ENCODE peak calls at places on chromosomes 11 and 22, in eight cellular contexts. One of them, this sample, is unnamed.

GRCh38 chr22:39013923-39014722 is at the start of gene APOBEC3C:
- DNase-seq in GM10248: peak
- DNase-seq in heart right ventricle: peak
- DNase-seq in AG04450: peak
- DNase-seq in BE2C: peak
- DNase-seq in choroid plexus epithelial cell: peak
- DNase-seq in GM12865: peak
- DNase-seq in psoas muscle: peak
- DNase-seq in this sample: peak

GRCh38 chr11:34656062-34656720 is 35.3 kb downstream of the EHF start:
- DNase-seq in GM10248: no peak
- DNase-seq in heart right ventricle: no peak
- DNase-seq in AG04450: no peak
- DNase-seq in BE2C: no peak
- DNase-seq in choroid plexus epithelial cell: no peak
- DNase-seq in GM12865: no peak
- DNase-seq in psoas muscle: no peak
- DNase-seq in this sample: no peak

GRCh38 chr11:29025001-29025400 is 916.8 kb downstream of the METTL15 start:
- DNase-seq in GM10248: no peak
- DNase-seq in heart right ventricle: no peak
- DNase-seq in AG04450: no peak
- DNase-seq in BE2C: no peak
- DNase-seq in choroid plexus epithelial cell: peak
- DNase-seq in GM12865: no peak
- DNase-seq in psoas muscle: no peak
- DNase-seq in this sample: no peak

GRCh38 chr22:33593818-33594217 is 326.5 kb downstream of the LARGE1 start:
- DNase-seq in GM10248: no peak
- DNase-seq in heart right ventricle: no peak
- DNase-seq in AG04450: no peak
- DNase-seq in BE2C: no peak
- DNase-seq in choroid plexus epithelial cell: no peak
- DNase-seq in GM12865: no peak
- DNase-seq in psoas muscle: no peak
- DNase-seq in this sample: no peak

GRCh38 chr11:20669833-20670684 is 673 bp downstream of the NELL1 start:
- DNase-seq in GM10248: no peak
- DNase-seq in heart right ventricle: no peak
- DNase-seq in AG04450: no peak
- DNase-seq in BE2C: no peak
- DNase-seq in choroid plexus epithelial cell: no peak
- DNase-seq in GM12865: no peak
- DNase-seq in psoas muscle: no peak
- DNase-seq in this sample: peak

GRCh38 chr11:76919887-76920746 is 59.4 kb downstream of the ACER3 start:
- DNase-seq in GM10248: peak
- DNase-seq in heart right ventricle: peak
- DNase-seq in AG04450: peak
- DNase-seq in BE2C: peak
- DNase-seq in choroid plexus epithelial cell: peak
- DNase-seq in GM12865: peak
- DNase-seq in psoas muscle: peak
- DNase-seq in this sample: peak

GRCh38 chr11:132037467-132037862 is 667.0 kb downstream of the NTM start:
- DNase-seq in GM10248: no peak
- DNase-seq in heart right ventricle: no peak
- DNase-seq in AG04450: no peak
- DNase-seq in BE2C: no peak
- DNase-seq in choroid plexus epithelial cell: no peak
- DNase-seq in GM12865: no peak
- DNase-seq in psoas muscle: no peak
- DNase-seq in this sample: no peak

GRCh38 chr11:90589735-90590134 is 366.9 kb upstream of the CHORDC1 start:
- DNase-seq in GM10248: no peak
- DNase-seq in heart right ventricle: no peak
- DNase-seq in AG04450: no peak
- DNase-seq in BE2C: no peak
- DNase-seq in choroid plexus epithelial cell: no peak
- DNase-seq in GM12865: peak
- DNase-seq in psoas muscle: no peak
- DNase-seq in this sample: no peak

GRCh38 chr22:20109411-20110358 is 6.2 kb upstream of the RANBP1 start:
- DNase-seq in GM10248: no peak
- DNase-seq in heart right ventricle: no peak
- DNase-seq in AG04450: no peak
- DNase-seq in BE2C: no peak
- DNase-seq in choroid plexus epithelial cell: no peak
- DNase-seq in GM12865: no peak
- DNase-seq in psoas muscle: peak
- DNase-seq in this sample: no peak

GRCh38 chr22:20111689-20112622 is 3.9 kb upstream of the RANBP1 start:
- DNase-seq in GM10248: no peak
- DNase-seq in heart right ventricle: no peak
- DNase-seq in AG04450: no peak
- DNase-seq in BE2C: no peak
- DNase-seq in choroid plexus epithelial cell: no peak
- DNase-seq in GM12865: no peak
- DNase-seq in psoas muscle: peak
- DNase-seq in this sample: no peak

GRCh38 chr22:20112623-20113511 is 3.0 kb upstream of the RANBP1 start:
- DNase-seq in GM10248: no peak
- DNase-seq in heart right ventricle: no peak
- DNase-seq in AG04450: no peak
- DNase-seq in BE2C: no peak
- DNase-seq in choroid plexus epithelial cell: no peak
- DNase-seq in GM12865: no peak
- DNase-seq in psoas muscle: peak
- DNase-seq in this sample: no peak

GRCh38 chr22:20110359-20110985 is 5.4 kb upstream of the RANBP1 start:
- DNase-seq in GM10248: no peak
- DNase-seq in heart right ventricle: no peak
- DNase-seq in AG04450: no peak
- DNase-seq in BE2C: no peak
- DNase-seq in choroid plexus epithelial cell: no peak
- DNase-seq in GM12865: no peak
- DNase-seq in psoas muscle: peak
- DNase-seq in this sample: no peak

DNA sequence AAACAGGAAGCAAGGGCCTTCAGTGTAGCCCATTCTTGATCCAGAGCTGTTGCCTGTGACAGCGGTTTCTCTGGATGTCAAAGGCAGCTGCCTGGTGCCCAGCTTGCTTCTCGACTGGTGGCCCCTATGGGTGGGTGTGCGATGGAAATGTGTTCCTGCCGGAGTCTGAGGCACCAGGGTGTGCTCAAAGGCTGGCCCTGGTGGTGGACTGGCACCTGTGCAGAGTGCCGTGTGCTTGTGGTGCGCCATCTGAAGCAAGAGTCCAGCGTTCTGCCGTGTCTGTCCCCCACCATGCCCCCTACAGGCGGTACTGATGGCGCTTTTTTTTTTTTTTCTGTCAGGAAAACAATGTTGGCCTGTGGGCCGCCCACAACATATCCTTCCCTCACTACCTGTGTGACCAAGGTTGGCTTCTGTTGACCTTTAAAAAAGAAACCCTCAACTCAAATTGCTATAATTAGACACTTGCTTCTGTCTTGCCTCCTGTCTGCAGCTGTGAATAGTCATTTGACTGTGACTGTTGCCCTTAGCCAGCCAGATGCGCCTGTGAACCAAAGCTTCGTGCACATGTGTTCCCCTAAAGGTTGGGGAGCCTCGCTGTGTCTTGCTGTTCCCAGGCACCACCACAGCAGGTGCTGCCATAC is 4.7 kb upstream of the RANBP1 start:
- DNase-seq in GM10248: peak
- DNase-seq in heart right ventricle: no peak
- DNase-seq in AG04450: no peak
- DNase-seq in BE2C: peak
- DNase-seq in choroid plexus epithelial cell: peak
- DNase-seq in GM12865: peak
- DNase-seq in psoas muscle: peak
- DNase-seq in this sample: no peak
- TF ChIP-seq CTCF in GM10248: no peak
- TF ChIP-seq CTCF in heart right ventricle: peak
- TF ChIP-seq CTCF in AG04450: peak
- TF ChIP-seq CTCF in BE2C: peak
- TF ChIP-seq CTCF in choroid plexus epithelial cell: peak
- TF ChIP-seq CTCF in GM12865: peak
- TF ChIP-seq CTCF in psoas muscle: no peak
- TF ChIP-seq CTCF in this sample: peak

GRCh38 chr22:20215742-20216141 is 52.4 kb downstream of the RTN4R start:
- DNase-seq in GM10248: no peak
- DNase-seq in heart right ventricle: no peak
- DNase-seq in AG04450: no peak
- DNase-seq in BE2C: no peak
- DNase-seq in choroid plexus epithelial cell: no peak
- DNase-seq in GM12865: no peak
- DNase-seq in psoas muscle: no peak
- DNase-seq in this sample: no peak
- TF ChIP-seq CTCF in GM10248: peak
- TF ChIP-seq CTCF in heart right ventricle: no peak
- TF ChIP-seq CTCF in AG04450: no peak
- TF ChIP-seq CTCF in BE2C: no peak
- TF ChIP-seq CTCF in choroid plexus epithelial cell: peak
- TF ChIP-seq CTCF in GM12865: peak
- TF ChIP-seq CTCF in psoas muscle: no peak
- TF ChIP-seq CTCF in this sample: no peak

GRCh38 chr11:66462911-66463310 is 3.8 kb upstream of the PELI3 start:
- DNase-seq in GM10248: no peak
- DNase-seq in heart right ventricle: no peak
- DNase-seq in AG04450: no peak
- DNase-seq in BE2C: no peak
- DNase-seq in choroid plexus epithelial cell: no peak
- DNase-seq in GM12865: no peak
- DNase-seq in psoas muscle: no peak
- DNase-seq in this sample: no peak
- TF ChIP-seq CTCF in GM10248: no peak
- TF ChIP-seq CTCF in heart right ventricle: no peak
- TF ChIP-seq CTCF in AG04450: no peak
- TF ChIP-seq CTCF in BE2C: no peak
- TF ChIP-seq CTCF in choroid plexus epithelial cell: no peak
- TF ChIP-seq CTCF in GM12865: no peak
- TF ChIP-seq CTCF in psoas muscle: no peak
- TF ChIP-seq CTCF in this sample: no peak

GRCh38 chr22:21657361-21658118 is 8.3 kb upstream of the PPIL2 start:
- DNase-seq in GM10248: peak
- DNase-seq in heart right ventricle: peak
- DNase-seq in AG04450: no peak
- DNase-seq in BE2C: peak
- DNase-seq in choroid plexus epithelial cell: no peak
- DNase-seq in GM12865: peak
- DNase-seq in psoas muscle: peak
- DNase-seq in this sample: peak
- TF ChIP-seq CTCF in GM10248: peak
- TF ChIP-seq CTCF in heart right ventricle: peak
- TF ChIP-seq CTCF in AG04450: no peak
- TF ChIP-seq CTCF in BE2C: peak
- TF ChIP-seq CTCF in choroid plexus epithelial cell: no peak
- TF ChIP-seq CTCF in GM12865: peak
- TF ChIP-seq CTCF in psoas muscle: peak
- TF ChIP-seq CTCF in this sample: no peak

DNA sequence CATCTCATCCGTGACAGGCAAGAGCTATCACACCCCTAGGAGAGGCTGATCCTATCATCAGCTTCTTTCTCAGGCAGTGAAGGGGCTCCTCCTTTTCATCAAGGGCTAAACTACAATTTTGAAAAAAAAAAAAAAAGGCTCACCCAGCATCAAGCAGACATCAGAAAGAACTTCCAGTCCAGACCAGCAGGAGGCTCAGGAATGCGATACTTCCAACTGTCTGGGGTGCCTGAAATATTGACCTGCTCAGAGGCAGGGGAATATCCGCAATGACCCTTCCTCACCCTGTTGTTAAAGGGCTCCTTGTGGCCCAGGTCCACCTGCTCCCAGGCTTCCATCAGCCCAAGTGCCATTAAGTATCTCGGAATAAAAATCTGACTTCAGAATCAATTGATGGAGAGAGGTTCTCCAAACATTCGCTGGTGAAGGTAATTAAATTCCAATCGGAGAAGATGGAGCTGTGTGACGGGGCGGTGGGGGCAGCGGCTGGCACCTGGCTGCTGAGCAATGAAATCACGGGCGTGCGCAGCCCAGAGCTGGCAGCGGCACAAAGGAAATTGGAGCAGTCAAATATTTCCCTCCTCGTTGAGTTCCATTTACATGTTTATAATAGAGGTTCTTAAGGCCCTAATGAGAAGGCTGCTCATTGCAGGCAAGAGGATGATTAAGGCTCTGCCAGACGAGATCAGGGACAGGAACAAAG is 68.9 kb upstream of the THY1 start:
- DNase-seq in GM10248: no peak
- DNase-seq in heart right ventricle: no peak
- DNase-seq in AG04450: no peak
- DNase-seq in BE2C: no peak
- DNase-seq in choroid plexus epithelial cell: peak
- DNase-seq in GM12865: no peak
- DNase-seq in psoas muscle: no peak
- DNase-seq in this sample: no peak
- TF ChIP-seq CTCF in GM10248: no peak
- TF ChIP-seq CTCF in heart right ventricle: no peak
- TF ChIP-seq CTCF in AG04450: peak
- TF ChIP-seq CTCF in BE2C: peak
- TF ChIP-seq CTCF in choroid plexus epithelial cell: peak
- TF ChIP-seq CTCF in GM12865: peak
- TF ChIP-seq CTCF in psoas muscle: no peak
- TF ChIP-seq CTCF in this sample: peak

DNA sequence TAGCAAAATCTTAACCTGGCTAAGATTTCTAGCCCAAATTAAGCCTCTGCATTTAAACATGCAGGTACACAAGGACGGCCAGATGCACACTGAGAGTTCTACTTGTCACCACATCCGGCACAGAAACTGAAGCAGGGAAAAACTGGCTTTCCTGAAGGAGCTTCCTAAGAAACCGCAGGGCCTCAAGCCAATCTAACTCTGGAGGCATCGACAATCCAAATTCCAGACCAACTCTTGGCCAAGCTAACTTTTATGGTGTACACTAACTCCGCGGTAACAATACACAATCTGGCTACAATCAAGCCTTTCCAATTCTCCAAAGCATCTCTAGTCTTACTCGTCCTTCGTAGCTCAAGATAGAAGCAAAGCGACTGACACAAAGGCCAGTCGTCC is 1.2 kb downstream of the MSANTD2 start:
- DNase-seq in GM10248: peak
- DNase-seq in heart right ventricle: no peak
- DNase-seq in AG04450: peak
- DNase-seq in BE2C: no peak
- DNase-seq in choroid plexus epithelial cell: peak
- DNase-seq in GM12865: peak
- DNase-seq in psoas muscle: no peak
- DNase-seq in this sample: peak
- TF ChIP-seq CTCF in GM10248: no peak
- TF ChIP-seq CTCF in heart right ventricle: no peak
- TF ChIP-seq CTCF in AG04450: no peak
- TF ChIP-seq CTCF in BE2C: no peak
- TF ChIP-seq CTCF in choroid plexus epithelial cell: no peak
- TF ChIP-seq CTCF in GM12865: no peak
- TF ChIP-seq CTCF in psoas muscle: no peak
- TF ChIP-seq CTCF in this sample: no peak

GRCh38 chr11:104531075-104531474 is 367.1 kb upstream of the PDGFD start:
- DNase-seq in GM10248: peak
- DNase-seq in heart right ventricle: no peak
- DNase-seq in AG04450: no peak
- DNase-seq in BE2C: no peak
- DNase-seq in choroid plexus epithelial cell: peak
- DNase-seq in GM12865: peak
- DNase-seq in psoas muscle: no peak
- DNase-seq in this sample: no peak
- TF ChIP-seq CTCF in GM10248: no peak
- TF ChIP-seq CTCF in heart right ventricle: no peak
- TF ChIP-seq CTCF in AG04450: peak
- TF ChIP-seq CTCF in BE2C: peak
- TF ChIP-seq CTCF in choroid plexus epithelial cell: peak
- TF ChIP-seq CTCF in GM12865: peak
- TF ChIP-seq CTCF in psoas muscle: no peak
- TF ChIP-seq CTCF in this sample: no peak

GRCh38 chr11:12973529-12974181 is 35.5 kb upstream of the RASSF10 start:
- DNase-seq in GM10248: no peak
- DNase-seq in heart right ventricle: no peak
- DNase-seq in AG04450: no peak
- DNase-seq in BE2C: no peak
- DNase-seq in choroid plexus epithelial cell: peak
- DNase-seq in GM12865: no peak
- DNase-seq in psoas muscle: no peak
- DNase-seq in this sample: no peak
- TF ChIP-seq CTCF in GM10248: no peak
- TF ChIP-seq CTCF in heart right ventricle: no peak
- TF ChIP-seq CTCF in AG04450: no peak
- TF ChIP-seq CTCF in BE2C: no peak
- TF ChIP-seq CTCF in choroid plexus epithelial cell: peak
- TF ChIP-seq CTCF in GM12865: no peak
- TF ChIP-seq CTCF in psoas muscle: no peak
- TF ChIP-seq CTCF in this sample: no peak

This sample was measured in nephron progenitor cell.